ENCODE peak calls at places on chromosomes 3 and 15, in four cellular contexts. W is K562, T is HepG2, U is WTC11. Y is an unnamed sample.

GRCh38 chr15:100309984-100310291 is 31.8 kb downstream of the ADAMTS17 start:
- DNase-seq in U (no peak), W (no peak), T (no peak), Y (peak; percentile 43)

GRCh38 chr15:94125131-94125530 is 106.2 kb upstream of the MCTP2 start:
- DNase-seq in T (no peak), U (no peak), W (no peak), Y (no peak)

GRCh38 chr3:20310629-20311028 is 124.6 kb upstream of the SGO1 start:
- DNase-seq in T (no peak), W (no peak), U (no peak), Y (no peak)

GRCh38 chr3:128343287-128344045 is 123.2 kb downstream of the DNAJB8 start:
- DNase-seq in T (peak; percentile 90), W (peak; percentile 72), U (no peak), Y (peak; percentile 63)

GRCh38 chr3:197343111-197343510 is 44.7 kb upstream of the DLG1 start:
- DNase-seq in W (no peak), U (no peak), T (no peak), Y (no peak)

GRCh38 chr15:71885390-71885789 is 75.0 kb downstream of the NR2E3 start:
- DNase-seq in T (no peak), W (no peak), U (no peak), Y (no peak)

GRCh38 chr15:79339588-79340314 is 28.8 kb downstream of the TMED3 start:
- DNase-seq in W (peak; percentile 40), U (no peak), T (peak; percentile 13), Y (peak; percentile 25)

GRCh38 chr15:88623061-88623460 is 1.9 kb downstream of the AEN start:
- DNase-seq in T (peak; percentile 46), U (no peak), W (no peak), Y (no peak)

GRCh38 chr3:54131026-54131605 is 8.8 kb downstream of the CACNA2D3 start:
- DNase-seq in U (no peak), W (no peak), T (no peak), Y (no peak)

GRCh38 chr3:124669470-124669869 is 60.8 kb upstream of the UMPS start:
- DNase-seq in W (no peak), T (no peak), U (no peak), Y (no peak)

GRCh38 chr3:173371848-173372487 is 25.6 kb upstream of the NLGN1 start:
- DNase-seq in U (no peak), W (no peak), T (no peak), Y (peak; percentile 21)

GRCh38 chr15:68214838-68215234 is 9.7 kb upstream of the CALML4 start:
- DNase-seq in W (no peak), T (no peak), U (no peak), Y (no peak)

GRCh38 chr15:70762469-70763119 is 764 bp downstream of the UACA start:
- DNase-seq in U (peak; percentile 45), T (no peak), W (no peak), Y (peak; percentile 71)

GRCh38 chr15:23081271-23081670 is 41.9 kb upstream of the TUBGCP5 start:
- DNase-seq in T (no peak), U (no peak), W (no peak), Y (no peak)

GRCh38 chr3:124281453-124282316 is 289.8 kb upstream of the ROPN1 start:
- DNase-seq in W (peak; percentile 9), T (peak; percentile 10), U (peak; percentile 23), Y (peak; percentile 47)

GRCh38 chr3:24111711-24112110 is 166.6 kb downstream of the NR1D2 start:
- DNase-seq in T (no peak), U (no peak), W (no peak), Y (no peak)

GRCh38 chr15:27902680-27903385 is 196.3 kb downstream of the OCA2 start:
- DNase-seq in U (no peak), W (no peak), T (no peak), Y (no peak)

DNA sequence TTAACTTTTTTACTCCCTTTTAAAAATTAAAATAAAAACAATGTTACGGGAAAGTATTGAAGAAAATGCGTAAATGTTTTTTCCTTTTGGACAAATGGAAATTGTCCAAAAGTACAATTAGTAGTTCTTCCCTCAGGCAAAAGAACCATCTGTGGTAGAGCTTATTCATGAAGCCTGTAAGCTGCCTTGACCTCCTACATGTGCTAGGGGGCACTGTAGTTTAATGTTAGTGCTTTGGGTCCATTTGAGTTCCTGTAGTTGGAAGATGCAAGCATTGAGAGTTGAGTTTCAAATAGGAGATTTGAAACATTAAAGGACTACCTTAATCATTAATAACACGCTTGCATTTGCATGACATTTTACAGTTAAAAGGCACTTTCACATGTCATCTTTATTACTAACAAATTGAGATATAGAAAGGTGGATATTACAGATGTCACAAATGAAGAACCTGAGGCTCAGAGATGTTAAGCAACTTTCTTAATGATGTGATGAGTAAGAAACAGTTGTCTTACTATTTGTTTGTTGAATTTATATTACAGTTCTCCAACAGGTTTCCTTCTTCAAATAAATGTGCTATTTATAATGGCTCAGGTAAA is 1.8 kb upstream of the ZNF385D start:
- DNase-seq in U (no peak), T (peak; percentile 2), W (peak; percentile 19), Y (peak; percentile 60)
- TF ChIP-seq FOXJ3 in U (no peak), T (no peak), W (no peak), Y (no peak)

GRCh38 chr15:60004019-60004845 is at the start of gene FOXB1:
- DNase-seq in U (peak; percentile 87), T (no peak), W (no peak), Y (peak; percentile 52)
- TF ChIP-seq FOXJ3 in U (no peak), T (no peak), W (no peak), Y (no peak)

GRCh38 chr3:15331606-15332404 is 581 bp downstream of the SH3BP5 start:
- DNase-seq in W (no peak), U (peak; percentile 23), T (no peak), Y (peak; percentile 77)

GRCh38 chr3:15331072-15331605 is 1.2 kb downstream of the SH3BP5 start:
- DNase-seq in U (no peak), T (no peak), W (no peak), Y (no peak)

GRCh38 chr3:15327941-15328340 is 4.4 kb downstream of the SH3BP5 start:
- DNase-seq in W (no peak), U (no peak), T (no peak), Y (no peak)

GRCh38 chr3:15329058-15330005 is 3.1 kb downstream of the SH3BP5 start:
- DNase-seq in U (no peak), W (no peak), T (no peak), Y (peak; percentile 30)

DNA sequence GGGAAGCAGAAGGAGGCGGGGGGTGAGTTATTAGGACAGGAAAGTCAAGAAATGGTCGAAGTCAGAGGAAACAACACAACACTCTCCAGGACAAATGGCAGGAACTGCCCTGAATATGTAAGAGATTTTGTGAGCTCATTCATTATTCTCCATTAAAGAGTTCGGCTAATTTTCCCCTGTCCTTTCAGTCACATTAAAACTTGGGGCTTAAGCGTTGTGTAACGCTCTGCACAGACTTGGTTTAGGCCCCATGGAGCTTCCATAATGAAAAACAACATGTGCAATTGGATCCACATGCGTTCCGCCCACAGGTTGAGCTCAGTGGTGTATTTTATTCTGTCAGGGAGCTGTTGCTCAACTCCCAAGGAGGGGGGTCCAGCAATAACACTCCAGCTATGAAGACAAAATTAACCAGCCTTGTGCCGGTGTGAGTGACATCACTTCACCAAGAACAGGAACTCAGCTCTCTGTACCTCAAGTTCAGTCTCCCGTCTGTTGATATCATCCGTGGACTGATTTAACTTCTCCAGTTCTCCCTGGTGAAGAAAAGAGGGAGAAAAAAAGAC is 2.3 kb downstream of the SH3BP5 start:
- DNase-seq in W (no peak), U (no peak), T (no peak), Y (no peak)
- TF ChIP-seq FOXJ3 in W (no peak), U (no peak), T (no peak), Y (no peak)

GRCh38 chr3:41198526-41198925 is 779 bp upstream of the CTNNB1 start:
- DNase-seq in T (peak; percentile 20), U (no peak), W (no peak), Y (no peak)

GRCh38 chr3:41198046-41198445 is 1.3 kb upstream of the CTNNB1 start:
- DNase-seq in W (no peak), U (no peak), T (no peak), Y (no peak)

GRCh38 chr3:41200669-41201021 is 1.3 kb downstream of the CTNNB1 start:
- DNase-seq in W (no peak), T (peak; percentile 43), U (no peak), Y (no peak)

GRCh38 chr3:41199866-41200668 is 762 bp downstream of the CTNNB1 start:
- DNase-seq in W (peak; percentile 79), T (no peak), U (peak; percentile 53), Y (peak; percentile 85)

GRCh38 chr3:41198950-41199865 is at the start of gene CTNNB1:
- DNase-seq in W (peak; percentile 84), U (peak; percentile 91), T (peak; percentile 71), Y (peak; percentile 90)
- TF ChIP-seq FOXJ3 in W (no peak), U (no peak), T (no peak), Y (no peak)

GRCh38 chr3:21801631-21802030 is 50.6 kb upstream of the ZNF385D start:
- DNase-seq in U (no peak), T (no peak), W (no peak), Y (no peak)

GRCh38 chr3:21798689-21799088 is 47.7 kb upstream of the ZNF385D start:
- DNase-seq in U (no peak), T (no peak), W (no peak), Y (no peak)

DNA sequence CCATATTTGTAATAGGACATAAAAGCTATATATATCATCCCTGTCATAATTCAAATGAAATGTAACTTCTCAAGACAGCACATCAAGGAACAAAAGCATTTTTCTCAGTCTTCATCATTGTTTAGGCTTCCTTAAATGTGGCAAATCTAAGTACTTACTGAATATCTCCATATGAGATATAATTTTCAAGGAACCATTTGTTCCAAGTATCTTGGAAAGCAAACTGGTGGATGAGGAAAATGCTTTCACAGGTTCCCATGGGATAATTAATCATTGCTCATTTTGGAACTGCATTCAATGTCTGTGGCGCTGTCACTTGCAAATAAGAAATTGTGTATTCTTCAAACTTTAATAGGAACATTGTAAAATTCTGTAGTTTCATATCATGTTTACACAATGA is 52.6 kb upstream of the ZNF385D start:
- DNase-seq in W (no peak), T (no peak), U (no peak), Y (no peak)
- TF ChIP-seq FOXJ3 in W (no peak), T (no peak), U (no peak), Y (no peak)

GRCh38 chr3:7190094-7190493 is 329.2 kb downstream of the GRM7 start:
- DNase-seq in T (no peak), W (no peak), U (no peak), Y (no peak)
- TF ChIP-seq FOXJ3 in T (no peak), W (no peak), U (no peak), Y (no peak)